ENCODE peak calls at places on chromosomes 7 and 10, in four cellular contexts. V is Panc1, Z is cardiac muscle cell, A is tibial artery. T is an unnamed sample.

GRCh38 chr7:45451636-45452035 is 122.5 kb upstream of the ADCY1 start:
- DNase-seq in V (no peak), Z (no peak), A (no peak), T (no peak)

GRCh38 chr7:10156972-10157371 is 816.7 kb upstream of the PHF14 start:
- DNase-seq in A (no peak), Z (peak), V (no peak), T (no peak)

GRCh38 chr10:69497235-69497561 is 45.9 kb downstream of the TSPAN15 start:
- DNase-seq in Z (no peak), V (no peak), A (no peak), T (no peak)

GRCh38 chr10:97858001-97858439 is 8.4 kb downstream of the GOLGA7B start:
- DNase-seq in A (no peak), V (no peak), Z (peak), T (no peak)

GRCh38 chr7:80941206-80941758 is 22.4 kb upstream of the SEMA3C start:
- DNase-seq in A (no peak), V (peak), Z (peak), T (no peak)

GRCh38 chr7:144656960-144657359 is 178.9 kb downstream of the TPK1 start:
- DNase-seq in V (no peak), A (no peak), Z (no peak), T (no peak)

GRCh38 chr10:98374176-98374969 is 40.6 kb downstream of the PYROXD2 start:
- DNase-seq in V (no peak), Z (peak), A (no peak), T (no peak)

GRCh38 chr7:157481389-157481788 is 144.6 kb downstream of the DNAJB6 start:
- DNase-seq in V (no peak), A (no peak), Z (no peak), T (no peak)

GRCh38 chr10:60123668-60124067 is 217.3 kb upstream of the CCDC6 start:
- DNase-seq in A (no peak), V (no peak), Z (no peak), T (no peak)

GRCh38 chr10:26292058-26292457 is 75.5 kb downstream of the GAD2 start:
- DNase-seq in A (no peak), Z (no peak), V (no peak), T (no peak)

GRCh38 chr7:80017101-80017500 is 117.5 kb upstream of the GNAI1 start:
- DNase-seq in V (no peak), A (no peak), Z (no peak), T (no peak)

GRCh38 chr10:72333111-72334012 is 21.4 kb downstream of the DNAJB12 start:
- DNase-seq in V (no peak), A (no peak), Z (no peak), T (no peak)

GRCh38 chr7:26633557-26633956 is 230.8 kb downstream of the SKAP2 start:
- DNase-seq in V (no peak), Z (no peak), A (no peak), T (no peak)

GRCh38 chr10:30847642-30848041 is 184.0 kb downstream of the ZNF438 start:
- DNase-seq in V (no peak), Z (no peak), A (no peak), T (no peak)
- H3K4me3 ChIP-seq in V (no peak), Z (no peak), A (no peak), T (no peak)

GRCh38 chr7:50145801-50146338 is 52.8 kb upstream of the ZPBP start:
- DNase-seq in V (no peak), A (no peak), Z (no peak), T (no peak)

GRCh38 chr7:50146692-50147091 is 53.6 kb upstream of the ZPBP start:
- DNase-seq in Z (no peak), A (no peak), V (no peak), T (no peak)

GRCh38 chr7:50151661-50152060 is 58.6 kb upstream of the ZPBP start:
- DNase-seq in A (no peak), V (no peak), Z (no peak), T (no peak)

GRCh38 chr7:50149364-50149763 is 56.3 kb upstream of the ZPBP start:
- DNase-seq in Z (no peak), A (no peak), V (no peak), T (no peak)

DNA sequence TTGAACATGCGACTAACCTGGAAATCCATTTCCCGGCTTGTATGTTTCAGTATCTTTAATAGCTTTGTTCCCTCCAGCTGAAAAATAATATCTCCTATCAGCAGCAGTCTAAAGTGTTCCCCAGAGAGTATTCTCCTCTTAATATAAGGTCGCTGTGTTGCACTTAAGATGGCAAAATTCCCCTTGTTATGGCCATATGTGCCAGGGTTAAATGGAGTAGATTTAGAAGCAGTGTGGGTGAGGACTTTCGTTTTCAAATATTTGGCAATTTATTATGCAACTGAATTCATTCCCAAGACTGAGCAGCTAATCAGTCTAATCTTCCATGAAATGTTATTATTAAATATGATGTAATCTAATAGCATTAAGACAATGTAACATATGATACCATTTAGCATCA is 54.9 kb upstream of the ZPBP start:
- DNase-seq in V (no peak), Z (no peak), A (no peak), T (no peak)
- H3K27ac ChIP-seq in V (no peak), Z (no peak), A (no peak), T (no peak)

GRCh38 chr7:40199076-40199802 is 64.4 kb downstream of the SUGCT start:
- DNase-seq in V (no peak), Z (peak), A (no peak), T (no peak)
- TF ChIP-seq CTCF in V (peak), Z (peak), A (peak), T (peak)

GRCh38 chr10:101330236-101331225 is 23.4 kb upstream of the BTRC start:
- DNase-seq in Z (peak), V (no peak), A (no peak), T (no peak)
- H3K4me3 ChIP-seq in Z (no peak), V (no peak), A (no peak), T (no peak)

DNA sequence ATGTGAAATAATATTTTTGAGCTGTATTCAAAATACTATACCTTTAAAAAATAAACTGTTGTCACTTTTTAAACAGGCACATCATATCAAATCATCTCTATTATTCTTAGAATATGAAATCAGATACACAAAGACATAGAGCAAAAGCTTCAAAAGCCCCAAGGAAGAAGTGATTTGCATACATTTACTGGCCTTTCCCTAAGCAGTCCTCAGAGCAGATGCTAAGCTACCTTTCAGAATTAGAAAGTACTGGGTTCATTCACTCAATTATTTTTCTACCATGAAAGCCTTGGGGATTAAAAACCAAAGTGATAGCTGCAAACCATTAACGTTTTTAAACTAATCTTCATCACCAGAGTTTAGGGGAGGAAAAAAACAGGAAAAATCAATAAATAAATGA is 55.8 kb upstream of the RNF148 start:
- DNase-seq in V (no peak), A (no peak), Z (no peak), T (no peak)
- H3K27ac ChIP-seq in V (no peak), A (no peak), Z (no peak), T (no peak)